ENCODE peak calls at places on chromosomes 11 and 22, in six cellular contexts. X, V, H, Z, I and Y are unnamed samples.

GRCh38 chr22:41524809-41525449 is 19.3 kb downstream of the POLR3H start:
- DNase-seq in V (no peak), Z (no peak), I (peak), H (peak), X (no peak), Y (no peak)

GRCh38 chr11:69642913-69643632 is 2.1 kb downstream of the CCND1 start:
- DNase-seq in H (peak), Z (no peak), I (peak), V (peak), X (peak), Y (peak)

GRCh38 chr11:94183886-94184264 is 55.2 kb downstream of the PANX1 start:
- DNase-seq in H (peak), I (peak), V (peak), Z (no peak), X (peak), Y (peak)

GRCh38 chr22:48370508-48371325 is 1457.0 kb downstream of the BRD1 start:
- DNase-seq in V (no peak), H (no peak), I (no peak), X (no peak), Z (no peak), Y (no peak)

GRCh38 chr22:35446365-35446764 is 46.4 kb downstream of the MCM5 start:
- DNase-seq in I (no peak), Z (no peak), V (peak), X (no peak), H (peak), Y (no peak)

GRCh38 chr11:73416711-73417265 is 40.6 kb downstream of the RELT start:
- DNase-seq in H (no peak), I (no peak), V (peak), X (no peak), Z (no peak), Y (no peak)

GRCh38 chr22:30208631-30209603 is 37.6 kb downstream of the LIF start:
- DNase-seq in H (peak), Z (peak), I (no peak), V (peak), X (no peak), Y (no peak)

GRCh38 chr11:119584193-119585037 is 144.6 kb downstream of the NECTIN1 start:
- DNase-seq in I (peak), H (peak), X (no peak), V (peak), Z (no peak), Y (no peak)

GRCh38 chr22:21940521-21940920 is 12.1 kb downstream of the PPM1F start:
- DNase-seq in Z (no peak), V (no peak), I (no peak), H (no peak), X (no peak), Y (no peak)

GRCh38 chr11:3947084-3947483 is 91.6 kb downstream of the STIM1 start:
- DNase-seq in I (peak), X (no peak), H (peak), V (peak), Z (no peak), Y (peak)

GRCh38 chr11:72522186-72522585 is 87.9 kb upstream of the CLPB start:
- DNase-seq in X (no peak), V (no peak), I (no peak), Z (no peak), H (no peak), Y (no peak)

GRCh38 chr11:540583-541432 is 3.5 kb downstream of the LRRC56 start:
- DNase-seq in H (no peak), X (no peak), I (no peak), Z (no peak), V (no peak), Y (no peak)

GRCh38 chr22:22144858-22145257 is 99.7 kb upstream of the VPREB1 start:
- DNase-seq in Z (no peak), V (no peak), I (no peak), H (peak), X (no peak), Y (no peak)

GRCh38 chr11:61983419-61983818 is 16.0 kb upstream of the FTH1 start:
- DNase-seq in Z (no peak), I (no peak), V (no peak), H (no peak), X (no peak), Y (no peak)

GRCh38 chr11:7300281-7300680 is 48.6 kb downstream of the SYT9 start:
- DNase-seq in X (no peak), H (no peak), V (no peak), I (no peak), Z (no peak), Y (no peak)

GRCh38 chr11:35377262-35377661 is 42.1 kb downstream of the SLC1A2 start:
- DNase-seq in H (no peak), V (no peak), X (no peak), I (no peak), Z (no peak), Y (no peak)

GRCh38 chr11:117826832-117827231 is 2.3 kb upstream of the FXYD2 start:
- DNase-seq in H (no peak), I (no peak), X (no peak), Z (no peak), V (no peak), Y (no peak)

GRCh38 chr11:72308226-72309073 is 64.5 kb upstream of the PHOX2A start:
- DNase-seq in H (peak), I (peak), X (no peak), V (peak), Z (no peak), Y (no peak)

GRCh38 chr11:72953631-72954030 is 139.4 kb downstream of the ATG16L2 start:
- DNase-seq in V (no peak), Z (no peak), I (no peak), X (no peak), H (no peak), Y (no peak)

GRCh38 chr22:26857169-26857568 is 199.8 kb downstream of the MIAT start:
- DNase-seq in X (no peak), V (no peak), Z (no peak), I (no peak), H (no peak), Y (no peak)

GRCh38 chr22:48846200-48846599 is 981.5 kb downstream of the BRD1 start:
- DNase-seq in H (no peak), I (no peak), V (no peak), X (no peak), Z (no peak), Y (no peak)

GRCh38 chr22:40300884-40301672 is 45.2 kb upstream of the ADSL start:
- DNase-seq in I (peak), Z (no peak), X (no peak), H (no peak), V (no peak), Y (peak)

GRCh38 chr11:95318459-95318858 is 87.5 kb upstream of the SESN3 start:
- DNase-seq in X (no peak), I (no peak), V (peak), Z (no peak), H (no peak), Y (no peak)

GRCh38 chr22:49882519-49883293 is 29.1 kb downstream of the ZBED4 start:
- DNase-seq in V (no peak), X (no peak), H (peak), I (no peak), Z (no peak), Y (no peak)

GRCh38 chr11:19511413-19512183 is 201.0 kb upstream of the NAV2 start:
- DNase-seq in Z (peak), X (peak), V (peak), I (no peak), H (peak), Y (no peak)

GRCh38 chr11:66106786-66107599 is 36.9 kb downstream of the PACS1 start:
- DNase-seq in X (no peak), I (peak), V (no peak), H (no peak), Z (no peak), Y (no peak)
- H3K4me3 ChIP-seq in X (no peak), I (no peak), V (no peak), H (no peak), Z (no peak), Y (no peak)

GRCh38 chr11:17781626-17782025 is 47.0 kb downstream of the KCNC1 start:
- DNase-seq in I (no peak), Z (no peak), H (no peak), X (no peak), V (no peak), Y (no peak)

GRCh38 chr11:17781221-17781620 is 46.6 kb downstream of the KCNC1 start:
- DNase-seq in X (no peak), I (no peak), V (no peak), H (no peak), Z (no peak), Y (no peak)

GRCh38 chr11:17780668-17781067 is 46.1 kb downstream of the KCNC1 start:
- DNase-seq in I (no peak), X (no peak), Z (no peak), V (no peak), H (no peak), Y (no peak)

GRCh38 chr11:17782938-17783337 is 48.4 kb downstream of the KCNC1 start:
- DNase-seq in V (no peak), Z (no peak), H (no peak), I (no peak), X (no peak), Y (no peak)

DNA sequence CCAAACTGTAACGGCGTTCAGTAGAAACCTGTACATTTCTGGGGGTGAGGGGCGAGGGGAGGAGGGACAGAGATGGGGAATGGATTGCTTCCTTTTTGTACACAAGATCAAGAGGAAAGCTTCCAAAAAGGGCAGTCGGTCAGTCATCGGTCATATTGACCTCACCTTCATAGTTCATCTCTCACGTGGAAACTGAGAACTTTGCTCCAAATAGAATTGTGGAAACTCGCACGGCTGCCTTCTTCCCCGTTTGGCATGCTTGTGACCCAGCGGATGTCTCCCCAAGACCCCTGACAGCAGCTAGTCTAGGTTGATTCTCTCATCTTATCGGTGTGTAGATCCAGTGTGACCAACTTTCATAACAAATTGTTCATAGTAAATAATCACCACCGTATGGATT is 47.6 kb downstream of the KCNC1 start:
- DNase-seq in X (no peak), I (no peak), Z (no peak), H (no peak), V (no peak), Y (no peak)
- TF ChIP-seq CTCF in X (no peak), I (no peak), Z (no peak), H (no peak), V (no peak), Y (no peak)

GRCh38 chr11:1852271-1852877 is 510 bp upstream of the LSP1 start:
- DNase-seq in Z (no peak), I (no peak), X (no peak), H (no peak), V (no peak), Y (no peak)
- H3K4me3 ChIP-seq in Z (no peak), I (peak), X (no peak), H (no peak), V (no peak), Y (peak)

GRCh38 chr22:46262449-46263207 is 515 bp downstream of the PKDREJ start:
- DNase-seq in I (no peak), X (peak), V (peak), H (peak), Z (no peak), Y (no peak)
- TF ChIP-seq CTCF in I (no peak), X (peak), V (no peak), H (peak), Z (no peak), Y (no peak)

GRCh38 chr11:111540114-111540920 is at the start of gene LAYN:
- DNase-seq in Z (peak), I (no peak), V (peak), H (no peak), X (no peak), Y (no peak)

GRCh38 chr11:111540921-111541208 is 345 bp downstream of the LAYN start:
- DNase-seq in V (no peak), Z (no peak), X (no peak), I (no peak), H (no peak), Y (no peak)

GRCh38 chr11:111538407-111539114 is 2.0 kb upstream of the LAYN start:
- DNase-seq in H (peak), Z (no peak), X (no peak), V (no peak), I (no peak), Y (no peak)

GRCh38 chr11:111541209-111542061 is 915 bp downstream of the LAYN start:
- DNase-seq in X (peak), Z (peak), V (peak), I (no peak), H (peak), Y (no peak)

DNA sequence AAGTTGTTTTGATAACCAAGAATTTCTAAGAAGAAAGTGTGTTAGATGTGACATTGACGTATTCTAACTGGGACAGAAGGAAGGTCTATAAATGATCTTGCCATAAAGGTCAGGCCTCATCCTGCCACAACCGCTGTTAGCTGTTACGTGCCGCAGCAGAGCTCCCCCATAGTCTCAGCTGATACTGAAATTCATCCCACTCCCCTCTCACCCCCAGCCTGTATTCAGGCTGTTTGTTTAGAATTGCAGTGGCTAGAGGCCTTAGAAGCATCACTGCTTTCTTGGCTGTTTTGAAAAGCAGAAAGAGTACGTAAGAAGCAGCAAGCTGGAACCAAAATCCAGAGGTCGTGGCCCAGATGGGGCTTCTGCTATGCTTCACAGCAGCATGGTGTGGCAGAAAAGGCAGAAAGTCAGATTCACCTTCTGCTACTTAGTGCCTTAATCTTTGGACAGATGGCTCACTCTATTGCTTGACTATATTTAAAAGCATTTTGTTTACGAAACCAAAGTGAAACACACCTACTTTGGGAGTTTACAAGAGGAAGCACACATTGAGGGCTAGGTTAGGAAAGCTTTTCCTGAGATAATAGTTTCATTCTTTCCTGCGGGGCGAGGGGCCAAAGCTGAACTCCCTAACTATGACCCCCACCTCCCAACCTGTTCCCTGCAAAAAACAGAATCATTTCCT is 950 bp upstream of the LAYN start:
- DNase-seq in H (no peak), I (no peak), X (no peak), Z (no peak), V (no peak), Y (no peak)
- H3K4me3 ChIP-seq in H (peak), I (no peak), X (no peak), Z (peak), V (no peak), Y (no peak)

DNA sequence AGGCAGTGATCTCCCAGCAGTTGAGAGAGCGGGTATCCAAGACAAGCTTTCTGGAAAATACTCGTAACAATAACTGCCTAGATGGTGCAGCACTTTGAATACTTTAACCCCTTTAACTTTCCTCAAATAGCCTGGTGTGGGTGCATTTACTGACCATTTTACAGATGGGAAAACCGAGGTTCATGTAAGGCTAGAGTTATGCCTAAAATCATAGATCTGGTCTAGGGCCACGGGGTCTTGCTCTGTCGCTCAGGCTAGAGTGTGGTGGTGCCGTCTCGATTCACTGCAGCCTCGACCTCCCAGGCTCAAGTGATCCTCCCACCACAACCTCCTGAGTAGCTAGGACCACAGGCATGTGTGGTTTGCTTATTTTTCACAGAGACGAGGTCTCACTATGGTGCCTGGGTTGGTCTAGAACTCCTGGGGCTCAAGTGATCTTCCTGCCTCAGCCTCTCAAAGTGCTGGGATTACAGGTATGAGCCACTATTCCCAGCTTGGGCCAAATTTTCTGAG is 269.2 kb upstream of the SYN3 start:
- DNase-seq in Z (no peak), I (no peak), V (no peak), H (no peak), X (no peak), Y (no peak)
- TF ChIP-seq CTCF in Z (no peak), I (no peak), V (no peak), H (no peak), X (no peak), Y (no peak)

GRCh38 chr11:47253660-47254059 is 4.1 kb upstream of the NR1H3 start:
- DNase-seq in X (no peak), I (no peak), Z (no peak), H (no peak), V (no peak), Y (no peak)

GRCh38 chr11:47248664-47249377 is at the start of gene ACP2:
- DNase-seq in V (peak), X (peak), Z (peak), I (peak), H (peak), Y (peak)

GRCh38 chr11:47249378-47249715 is 733 bp upstream of the ACP2 start:
- DNase-seq in H (no peak), V (no peak), X (no peak), Z (no peak), I (no peak), Y (no peak)

GRCh38 chr11:47254381-47254780 is 3.4 kb upstream of the NR1H3 start:
- DNase-seq in I (no peak), V (peak), H (peak), Z (no peak), X (no peak), Y (no peak)

DNA sequence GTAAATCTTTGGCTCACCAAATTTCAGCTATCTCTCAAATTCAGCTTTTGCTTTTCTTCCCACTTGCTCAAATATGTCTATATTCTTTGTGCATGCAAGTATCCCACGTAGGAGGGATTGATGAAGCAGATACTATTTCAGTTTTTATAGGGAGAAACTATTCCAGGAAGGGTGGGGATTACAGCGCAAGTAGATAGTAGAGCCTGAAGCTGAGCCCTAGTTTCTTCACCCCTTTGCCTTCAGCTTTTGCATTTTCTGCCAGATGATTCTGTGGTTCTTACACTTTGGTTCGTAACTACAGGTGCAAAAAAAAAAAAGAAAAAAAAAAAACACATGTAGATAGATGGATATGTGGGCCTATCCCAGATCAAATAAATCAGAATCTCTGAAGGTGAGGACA is 3.1 kb upstream of the ACP2 start:
- DNase-seq in V (no peak), Z (no peak), I (no peak), X (no peak), H (no peak), Y (no peak)
- H3K4me3 ChIP-seq in V (no peak), Z (no peak), I (no peak), X (no peak), H (no peak), Y (no peak)

GRCh38 chr11:30128269-30128932 is 102.4 kb upstream of the FSHB start:
- DNase-seq in Z (no peak), X (no peak), I (peak), H (peak), V (peak), Y (no peak)

GRCh38 chr11:30133308-30133707 is 97.5 kb upstream of the FSHB start:
- DNase-seq in I (no peak), X (no peak), Z (no peak), H (no peak), V (no peak), Y (no peak)

DNA sequence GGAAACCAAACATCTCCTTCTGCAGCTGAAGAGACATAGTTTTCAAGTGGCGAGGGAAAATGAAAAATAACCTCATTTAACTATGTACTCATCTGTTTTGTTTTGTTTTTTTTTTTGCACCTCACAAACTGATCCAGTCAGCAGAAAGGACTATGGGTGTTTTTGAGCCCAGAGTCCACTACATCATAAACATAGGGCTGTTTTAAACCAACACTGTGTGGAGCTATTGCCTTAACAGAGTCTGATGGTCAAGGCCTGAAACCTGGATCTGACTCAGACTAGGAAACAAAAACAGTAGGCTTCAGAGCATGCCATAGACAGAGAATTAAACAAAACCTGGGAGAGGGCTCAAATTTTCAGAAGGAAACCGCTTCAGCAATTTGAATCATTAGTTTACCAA is 99.3 kb upstream of the FSHB start:
- DNase-seq in V (no peak), H (peak), I (peak), Z (no peak), X (no peak), Y (no peak)
- TF ChIP-seq CTCF in V (no peak), H (no peak), I (peak), Z (no peak), X (no peak), Y (peak)